ENCODE peak calls at places on chromosomes 16 and 17, in four cellular contexts. J is NCI-H2081, R is HCEC 1CT, A is C1 segment of cervical spinal cord. B is an unnamed sample.

GRCh38 chr17:66949501-66949900 is 15.0 kb upstream of the CACNG4 start:
- DNase-seq in R (no peak), J (no peak), A (no peak), B (peak; percentile 4)

GRCh38 chr16:79715088-79715487 is 114.6 kb upstream of the MAF start:
- DNase-seq in A (no peak), R (no peak), J (no peak), B (no peak)

GRCh38 chr16:23107878-23108277 is 41.4 kb downstream of the USP31 start:
- DNase-seq in A (no peak), J (no peak), R (no peak), B (no peak)

GRCh38 chr16:28096974-28097373 is 33.5 kb upstream of the GSG1L start:
- DNase-seq in A (no peak), J (no peak), R (no peak), B (no peak)

GRCh38 chr17:58254803-58255202 is 16.4 kb downstream of the LPO start:
- DNase-seq in R (no peak), J (no peak), A (no peak), B (no peak)

GRCh38 chr17:2397247-2398171 is 3.4 kb downstream of the MNT start:
- DNase-seq in R (no peak), A (no peak), J (no peak), B (no peak)

GRCh38 chr16:75471723-75472634 is 7.5 kb upstream of the TMEM170A start:
- DNase-seq in A (peak; percentile 43), R (peak; percentile 53), J (peak; percentile 46), B (peak; percentile 53)

GRCh38 chr16:81680444-81681263 is 98.4 kb upstream of the PLCG2 start:
- DNase-seq in A (no peak), R (no peak), J (no peak), B (no peak)

GRCh38 chr17:47879028-47879585 is 16.9 kb upstream of the SP2 start:
- DNase-seq in A (no peak), R (no peak), J (no peak), B (no peak)

GRCh38 chr17:45273551-45273957 is 11.7 kb upstream of the SPATA32 start:
- DNase-seq in A (no peak), R (no peak), J (no peak), B (no peak)

GRCh38 chr16:2033057-2033911 is 6.6 kb downstream of the NHERF2 start:
- DNase-seq in A (peak; percentile 78), J (no peak), R (peak; percentile 70), B (no peak)

GRCh38 chr17:77235370-77236080 is 94.8 kb downstream of the SEC14L1 start:
- DNase-seq in R (peak; percentile 74), A (peak; percentile 6), J (no peak), B (no peak)

GRCh38 chr17:18988546-18989173 is 15.9 kb downstream of the FAM83G start:
- DNase-seq in A (no peak), J (no peak), R (no peak), B (no peak)

GRCh38 chr16:12646490-12647274 is 157.0 kb downstream of the CPPED1 start:
- DNase-seq in R (peak; percentile 2), J (no peak), A (peak; percentile 9), B (no peak)

GRCh38 chr16:19165101-19165500 is 2.9 kb upstream of the SYT17 start:
- DNase-seq in J (no peak), A (no peak), R (no peak), B (no peak)

GRCh38 chr17:75109047-75109406 is 742 bp upstream of the ARMC7 start:
- DNase-seq in J (no peak), A (no peak), R (no peak), B (no peak)

B was measured in NCI-H1092 treated with DMSO at 0.1 percent for 48 hours.